ENCODE peak calls at places on chromosomes 13 and 19, in nine cellular contexts. I is progenitor cell of endocrine pancreas; U is central memory CD4-positive, alpha-beta T cell; S is stimulated activated CD8-positive, alpha-beta memory T cell treated with anti-CD3 and anti-CD28 coated beads, Interleukin-15, amount 100 ng/mL, for 4 hours; D is CD8-positive, alpha-beta memory T cell; F is stimulated activated CD4-positive, alpha-beta T cell treated with anti-CD3 and anti-CD28 coated beads, Interleukin-4, amount 100 ng/mL, for 1 hour; X is H9; Z is CD4-positive, alpha-beta memory T cell; C is T-cell. N is an unnamed sample.

GRCh38 chr13:110227864-110228643 is 78.9 kb downstream of the COL4A1 start:
- DNase-seq in I (no peak), S (no peak), U (no peak), F (no peak), Z (no peak), D (no peak), C (no peak), X (no peak), N (no peak)

GRCh38 chr13:62537593-62537992 is 1121.9 kb upstream of the PCDH20 start:
- DNase-seq in Z (no peak), S (no peak), I (no peak), F (no peak), D (no peak), X (no peak), U (no peak), C (no peak), N (no peak)

GRCh38 chr13:113967206-113967720 is 6.6 kb downstream of the C13orf46 start:
- DNase-seq in X (no peak), Z (no peak), C (no peak), S (no peak), D (no peak), F (no peak), U (no peak), I (no peak), N (no peak)

GRCh38 chr19:49807174-49807830 is 5.8 kb downstream of the FUZ start:
- DNase-seq in X (no peak), I (no peak), C (no peak), S (no peak), F (no peak), U (no peak), D (no peak), Z (no peak), N (no peak)

GRCh38 chr19:33290082-33290815 is 12.1 kb downstream of the CEBPA start:
- DNase-seq in F (no peak), D (peak), I (no peak), X (no peak), U (no peak), C (no peak), Z (no peak), S (no peak), N (no peak)

GRCh38 chr19:30667227-30667626 is 295.0 kb downstream of the ZNF536 start:
- DNase-seq in Z (no peak), S (no peak), I (no peak), X (no peak), F (no peak), U (no peak), D (no peak), C (no peak), N (no peak)

GRCh38 chr19:591099-591958 is 1.6 kb downstream of the HCN2 start:
- DNase-seq in Z (no peak), S (no peak), X (no peak), I (peak), D (no peak), F (no peak), U (no peak), C (no peak), N (peak)

GRCh38 chr19:13234518-13234917 is 84.3 kb downstream of the IER2 start:
- DNase-seq in U (peak), Z (peak), C (peak), I (no peak), X (peak), S (peak), F (peak), D (peak), N (no peak)

GRCh38 chr13:29260684-29261083 is 334.8 kb downstream of the SLC7A1 start:
- DNase-seq in C (no peak), X (no peak), D (no peak), F (no peak), S (no peak), I (no peak), U (no peak), Z (no peak), N (no peak)

GRCh38 chr13:100954430-100955361 is 280.1 kb upstream of the TMTC4 start:
- DNase-seq in I (no peak), F (no peak), Z (no peak), U (no peak), X (no peak), C (no peak), D (no peak), S (no peak), N (no peak)

GRCh38 chr19:10085641-10086031 is 481 bp upstream of the SHFL start:
- DNase-seq in S (no peak), F (no peak), C (no peak), U (peak), I (no peak), Z (no peak), X (no peak), D (no peak), N (no peak)

GRCh38 chr19:19528721-19529490 is at the start of gene YJEFN3:
- DNase-seq in U (no peak), C (no peak), X (peak), F (no peak), S (no peak), I (no peak), Z (no peak), D (no peak), N (no peak)

GRCh38 chr13:44298314-44298713 is 75.3 kb upstream of the SERP2 start:
- DNase-seq in I (no peak), S (no peak), X (no peak), U (no peak), Z (no peak), C (no peak), D (no peak), F (no peak), N (no peak)

GRCh38 chr13:61414686-61415664 is 674 bp downstream of the PCDH20 start:
- DNase-seq in U (no peak), I (peak), F (no peak), D (no peak), C (no peak), S (no peak), Z (no peak), X (peak), N (peak)

GRCh38 chr13:97544041-97544765 is 110.2 kb downstream of the RAP2A start:
- DNase-seq in C (no peak), I (no peak), Z (no peak), D (no peak), X (no peak), S (no peak), F (no peak), U (no peak), N (no peak)

GRCh38 chr13:34750078-34750703 is 191.9 kb upstream of the NBEA start:
- DNase-seq in D (no peak), U (no peak), X (peak), S (no peak), F (no peak), C (no peak), I (no peak), Z (no peak), N (peak)

GRCh38 chr19:33998739-33999345 is 173.5 kb upstream of the LSM14A start:
- DNase-seq in I (no peak), F (no peak), U (peak), D (no peak), C (no peak), X (no peak), Z (no peak), S (no peak), N (no peak)

GRCh38 chr19:4229179-4229931 is at the start of gene EBI3:
- DNase-seq in I (peak), Z (no peak), X (peak), S (no peak), F (peak), D (no peak), U (no peak), C (no peak), N (peak)

GRCh38 chr13:86830046-86830445 is 841.1 kb upstream of the SLITRK5 start:
- DNase-seq in X (no peak), F (no peak), Z (no peak), U (no peak), I (no peak), C (no peak), S (no peak), D (no peak), N (no peak)

GRCh38 chr19:756232-756631 is 5.3 kb downstream of the MISP start:
- DNase-seq in C (no peak), S (no peak), I (no peak), U (no peak), D (no peak), F (no peak), X (no peak), Z (no peak), N (no peak)

GRCh38 chr13:33284016-33284415 is 1.5 kb downstream of the STARD13 start:
- DNase-seq in I (no peak), S (no peak), F (no peak), U (no peak), D (no peak), C (no peak), Z (no peak), X (no peak), N (no peak)

GRCh38 chr13:114148521-114148855 is 16.1 kb upstream of the RASA3 start:
- DNase-seq in C (peak), D (peak), I (no peak), X (no peak), F (peak), Z (peak), S (peak), U (peak), N (no peak)

GRCh38 chr19:49924004-49924880 is 4.8 kb upstream of the ATF5 start:
- DNase-seq in D (no peak), C (no peak), U (no peak), S (no peak), Z (no peak), X (no peak), F (no peak), I (no peak), N (no peak)

GRCh38 chr13:39815345-39816111 is 160.1 kb downstream of the COG6 start:
- DNase-seq in I (no peak), U (no peak), F (no peak), D (no peak), Z (no peak), X (no peak), S (no peak), C (no peak), N (no peak)